ENCODE peak calls at places on chromosomes 12 and 14, in five cellular contexts. V, J, Q, S and U are unnamed samples.

GRCh38 chr14:96635850-96636249 is 133.7 kb downstream of the PAPOLA start:
- DNase-seq in S (no peak), J (peak), Q (no peak), V (no peak), U (no peak)

GRCh38 chr14:71398450-71398849 is 491.2 kb downstream of the PCNX1 start:
- DNase-seq in Q (no peak), J (no peak), S (no peak), V (no peak), U (no peak)

GRCh38 chr14:55585854-55586253 is 5.8 kb downstream of the KTN1 start:
- DNase-seq in V (no peak), Q (no peak), J (peak), S (no peak), U (no peak)

GRCh38 chr12:96220902-96221301 is 26.7 kb downstream of the ELK3 start:
- DNase-seq in J (no peak), S (no peak), Q (no peak), V (no peak), U (no peak)

GRCh38 chr12:56007892-56008471 is 10.9 kb downstream of the SUOX start:
- DNase-seq in S (peak), Q (no peak), V (no peak), J (no peak), U (no peak)

GRCh38 chr14:90624228-90624627 is 192.0 kb downstream of the TTC7B start:
- DNase-seq in Q (no peak), S (no peak), V (no peak), J (peak), U (no peak)

GRCh38 chr14:32166924-32167323 is 34.9 kb upstream of the RNU6-7 start:
- DNase-seq in Q (no peak), J (no peak), V (no peak), S (no peak), U (no peak)

GRCh38 chr12:52198454-52199215 is 6.8 kb upstream of the KRT80 start:
- DNase-seq in S (peak), Q (no peak), V (peak), J (no peak), U (no peak)

GRCh38 chr14:35821546-35822411 is 4.4 kb upstream of the BRMS1L start:
- DNase-seq in V (peak), J (peak), Q (no peak), S (peak), U (no peak)

GRCh38 chr14:22386924-22387775 is 201.9 kb downstream of the DAD1 start:
- DNase-seq in V (peak), J (peak), Q (no peak), S (peak), U (peak)

GRCh38 chr12:107661830-107662229 is 23.8 kb upstream of the PWP1 start:
- DNase-seq in V (no peak), J (no peak), S (no peak), Q (no peak), U (no peak)

GRCh38 chr14:73467800-73468199 is 9.5 kb upstream of the NUMB start:
- DNase-seq in J (no peak), S (no peak), V (no peak), Q (no peak), U (no peak)

GRCh38 chr14:103427485-103428443 is 42.5 kb downstream of the MARK3 start:
- DNase-seq in J (peak), S (no peak), Q (no peak), V (no peak), U (no peak)

GRCh38 chr14:52272375-52272774 is 4.9 kb downstream of the PTGDR start:
- DNase-seq in S (peak), Q (no peak), J (peak), V (no peak), U (no peak)

GRCh38 chr14:28926091-28926490 is 159.5 kb downstream of the FOXG1 start:
- DNase-seq in V (no peak), Q (no peak), J (peak), S (no peak), U (no peak)

GRCh38 chr12:131747771-131748170 is 36.9 kb downstream of the SFSWAP start:
- DNase-seq in Q (no peak), S (no peak), J (no peak), V (no peak), U (no peak)

GRCh38 chr12:112978163-112979081 is at the start of gene OAS2:
- DNase-seq in J (peak), S (no peak), V (no peak), Q (no peak), U (peak)

GRCh38 chr12:100733817-100734593 is 60.6 kb upstream of the ANO4 start:
- DNase-seq in S (peak), Q (no peak), J (peak), V (peak), U (no peak)

GRCh38 chr12:119412811-119413794 is 78.6 kb downstream of the CCDC60 start:
- DNase-seq in Q (peak), S (peak), V (peak), J (peak), U (peak)

GRCh38 chr14:61925043-61925442 is 162.8 kb downstream of the SNAPC1 start:
- DNase-seq in J (peak), V (peak), S (peak), Q (no peak), U (no peak)

GRCh38 chr12:62347922-62348650 is 87.9 kb downstream of the USP15 start:
- DNase-seq in V (no peak), Q (no peak), S (no peak), J (no peak), U (no peak)

GRCh38 chr12:95117178-95117599 is 43.8 kb upstream of the NR2C1 start:
- DNase-seq in J (peak), S (peak), Q (no peak), V (peak), U (no peak)

GRCh38 chr12:87509233-87509820 is 519.9 kb downstream of the C12orf50 start:
- DNase-seq in J (peak), S (no peak), Q (no peak), V (no peak), U (no peak)

GRCh38 chr14:99224116-99224910 is 47.7 kb downstream of the BCL11B start:
- DNase-seq in J (no peak), S (no peak), Q (no peak), V (no peak), U (no peak)

GRCh38 chr12:113852695-113853490 is 113.2 kb downstream of the RBM19 start:
- DNase-seq in Q (no peak), V (no peak), S (peak), J (peak), U (no peak)

GRCh38 chr14:22627506-22628263 is 16.5 kb downstream of the OR6J1 start:
- DNase-seq in V (no peak), Q (no peak), S (no peak), J (no peak), U (no peak)

GRCh38 chr14:100872241-100872640 is 31.3 kb downstream of the RTL1 start:
- DNase-seq in Q (no peak), J (no peak), S (no peak), V (no peak), U (no peak)

GRCh38 chr12:8692573-8692972 is 5.2 kb upstream of the RIMKLB start:
- DNase-seq in J (peak), S (no peak), Q (no peak), V (peak), U (peak)

GRCh38 chr12:50317198-50317597 is 33.9 kb upstream of the LIMA1 start:
- DNase-seq in J (no peak), S (no peak), V (no peak), Q (no peak), U (no peak)

GRCh38 chr12:13258212-13258611 is 61.7 kb downstream of the EMP1 start:
- DNase-seq in Q (no peak), J (no peak), S (no peak), V (no peak), U (no peak)